ENCODE peak calls at places on chromosomes 11 and 22, in four cellular contexts. B is H9, K is transverse colon, X is spleen. Y is an unnamed sample. For H3K9me3, the result is how much of the 10 kb centered on the place peaks cover.

GRCh38 chr11:13104619-13105236 is 95.6 kb downstream of the RASSF10 start:
- DNase-seq in X (no peak), B (no peak), K (no peak), Y (no peak)

GRCh38 chr11:76927160-76927559 is 66.4 kb downstream of the ACER3 start:
- DNase-seq in B (no peak), K (no peak), X (no peak), Y (no peak)

GRCh38 chr11:57425565-57426438 is 1.1 kb downstream of the SLC43A3 start:
- DNase-seq in K (peak), X (peak), B (no peak), Y (no peak)

GRCh38 chr11:70805243-70805642 is 406.9 kb downstream of the CTTN start:
- DNase-seq in K (no peak), B (no peak), X (no peak), Y (no peak)

GRCh38 chr11:79062814-79063762 is 377.7 kb downstream of the TENM4 start:
- DNase-seq in K (no peak), X (no peak), B (peak), Y (no peak)

GRCh38 chr11:71286701-71287643 is 34.6 kb upstream of the SHANK2 start:
- DNase-seq in X (no peak), K (peak), B (peak), Y (no peak)

GRCh38 chr11:126530416-126530815 is 174.9 kb downstream of the ST3GAL4 start:
- DNase-seq in B (no peak), X (peak), K (no peak), Y (no peak)

GRCh38 chr11:65884716-65885092 is 3.6 kb downstream of the FIBP start:
- DNase-seq in B (peak), K (peak), X (peak), Y (peak)

GRCh38 chr11:56714206-56714605 is 15.3 kb downstream of the OR9G1 start:
- DNase-seq in K (no peak), X (no peak), B (no peak), Y (no peak)

GRCh38 chr11:68632802-68633201 is 51.5 kb upstream of the GAL start:
- DNase-seq in K (peak), X (no peak), B (peak), Y (peak)

GRCh38 chr11:13055200-13055599 is 46.1 kb downstream of the RASSF10 start:
- DNase-seq in K (no peak), X (no peak), B (no peak), Y (no peak)

GRCh38 chr11:69357458-69358397 is 63.8 kb downstream of the MYEOV start:
- DNase-seq in X (no peak), K (peak), B (peak), Y (no peak)

GRCh38 chr22:47997052-47997568 is 1234.7 kb downstream of the TBC1D22A start:
- DNase-seq in K (no peak), X (no peak), B (no peak), Y (no peak)
- H3K9me3 ChIP-seq in K (under half), X (under half), B (under half), Y (under half)

GRCh38 chr22:47879346-47879745 is 1116.9 kb downstream of the TBC1D22A start:
- DNase-seq in B (no peak), X (no peak), K (no peak), Y (no peak)

GRCh38 chr22:47884775-47885174 is 1122.3 kb downstream of the TBC1D22A start:
- DNase-seq in B (no peak), X (no peak), K (no peak), Y (no peak)

GRCh38 chr22:47888807-47889206 is 1126.4 kb downstream of the TBC1D22A start:
- DNase-seq in K (no peak), X (no peak), B (no peak), Y (no peak)

GRCh38 chr22:47883757-47884156 is 1121.3 kb downstream of the TBC1D22A start:
- DNase-seq in B (no peak), K (no peak), X (no peak), Y (no peak)

DNA sequence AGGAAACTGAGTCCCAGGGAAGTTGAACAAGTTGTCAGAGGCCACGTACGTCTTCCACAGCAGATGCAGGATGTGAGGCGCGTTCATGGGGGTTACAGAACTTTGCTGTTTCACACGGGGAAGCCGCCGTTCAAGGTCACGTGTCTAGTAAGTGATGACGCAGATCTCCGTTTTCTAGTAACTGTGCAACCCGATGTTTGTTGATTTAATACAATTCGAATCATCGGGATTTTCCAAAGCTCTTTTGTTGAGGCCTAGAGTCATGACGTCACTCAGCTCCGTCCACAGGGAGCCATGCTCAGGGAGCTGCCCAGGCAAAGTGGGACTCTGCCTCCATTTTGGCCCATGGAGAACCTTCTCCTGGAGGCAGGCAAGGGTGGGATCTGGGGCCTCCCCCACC is 1121.8 kb downstream of the TBC1D22A start:
- DNase-seq in B (no peak), K (no peak), X (no peak), Y (no peak)
- H3K9me3 ChIP-seq in B (under half), K (under half), X (under half), Y (under half)

GRCh38 chr11:2652857-2653643 is 46.7 kb downstream of the KCNQ1OT1 start:
- DNase-seq in K (no peak), X (peak), B (no peak), Y (no peak)
- H3K9me3 ChIP-seq in K (under half), X (under half), B (half or more), Y (under half)

GRCh38 chr22:49185312-49185969 is 642.2 kb downstream of the BRD1 start:
- DNase-seq in K (no peak), X (peak), B (no peak), Y (no peak)

GRCh38 chr22:49186293-49186692 is 641.4 kb downstream of the BRD1 start:
- DNase-seq in B (no peak), X (no peak), K (no peak), Y (no peak)

GRCh38 chr22:49188091-49188490 is 639.6 kb downstream of the BRD1 start:
- DNase-seq in X (peak), K (no peak), B (no peak), Y (no peak)

GRCh38 chr22:49188591-49188990 is 639.1 kb downstream of the BRD1 start:
- DNase-seq in K (no peak), B (no peak), X (peak), Y (no peak)

GRCh38 chr22:49186756-49187155 is 640.9 kb downstream of the BRD1 start:
- DNase-seq in K (no peak), X (peak), B (no peak), Y (no peak)
- H3K9me3 ChIP-seq in K (under half), X (under half), B (under half), Y (under half)

DNA sequence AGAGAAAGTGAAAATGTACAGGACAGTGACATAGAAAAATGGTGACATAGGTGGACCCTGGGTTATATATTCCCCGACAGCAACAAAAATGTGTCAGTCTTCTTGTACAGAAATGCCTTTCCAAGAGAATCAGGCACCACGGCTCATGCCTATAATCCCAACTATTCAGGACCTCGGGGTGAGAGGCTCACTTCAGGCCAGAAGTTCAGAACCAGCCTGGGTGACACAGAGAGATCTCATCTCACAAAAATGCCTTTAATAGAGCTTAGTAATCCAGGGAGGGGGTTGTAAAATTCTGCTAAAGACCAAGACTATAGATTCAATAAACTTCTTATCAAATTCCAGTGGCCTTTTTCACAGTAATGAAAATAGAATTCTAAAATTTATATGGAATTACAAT is 10.7 kb downstream of the ZNF195 start:
- DNase-seq in K (no peak), X (no peak), B (no peak), Y (no peak)
- H3K9me3 ChIP-seq in K (under half), X (half or more), B (under half), Y (under half)

GRCh38 chr22:47567126-47567730 is 804.8 kb downstream of the TBC1D22A start:
- DNase-seq in X (no peak), K (no peak), B (no peak), Y (no peak)
- H3K9me3 ChIP-seq in X (under half), K (under half), B (half or more), Y (under half)

GRCh38 chr11:63499874-63500273 is 6.0 kb upstream of the LGALS12 start:
- DNase-seq in K (no peak), B (no peak), X (no peak), Y (no peak)
- H3K9me3 ChIP-seq in K (under half), B (under half), X (under half), Y (under half)

DNA sequence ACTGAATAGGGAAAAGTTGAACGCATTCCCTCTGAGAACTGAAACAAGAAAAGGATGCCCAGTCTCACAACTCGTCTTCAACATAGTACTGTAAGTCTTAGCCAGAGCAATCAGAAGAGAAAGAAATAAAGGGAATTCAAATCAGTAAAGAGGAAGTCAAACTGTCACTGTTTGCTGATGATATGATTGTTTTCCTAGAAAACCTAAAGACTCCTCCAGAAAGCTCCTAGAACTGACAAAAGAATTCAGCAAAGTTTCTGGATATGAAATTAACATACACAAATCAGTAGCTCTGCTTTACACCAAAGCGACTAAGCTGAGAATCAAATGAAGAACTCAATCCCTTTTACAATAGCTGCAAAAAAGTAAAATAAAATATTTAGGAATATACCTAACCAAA is 471.2 kb upstream of the CNTN5 start:
- DNase-seq in K (no peak), B (no peak), X (no peak), Y (no peak)
- H3K9me3 ChIP-seq in K (under half), B (under half), X (under half), Y (under half)